ENCODE peak calls at places on chromosomes 13 and 19, in five cellular contexts. U is AG09319, F is GM12865, V is thoracic aorta, C is astrocyte of the spinal cord. K is an unnamed sample.
A peak's percentile ranks its signal among the peaks of the same experiment; 100 is the strongest.

GRCh38 chr19:3407556-3408516 is 41.5 kb downstream of the NFIC start:
- DNase-seq in U (no peak), F (no peak), V (no peak), C (peak; percentile 51), K (no peak)

GRCh38 chr13:81017525-81018152 is 676.7 kb upstream of the SPRY2 start:
- DNase-seq in U (no peak), F (peak; percentile 35), V (no peak), C (peak; percentile 59), K (peak; percentile 2)

GRCh38 chr19:48627211-48627864 is 8.0 kb downstream of the SPHK2 start:
- DNase-seq in U (no peak), F (no peak), V (no peak), C (no peak), K (no peak)

GRCh38 chr13:78022164-78022877 is 103.7 kb upstream of the EDNRB start:
- DNase-seq in U (no peak), F (peak; percentile 88), V (no peak), C (peak; percentile 48), K (no peak)

GRCh38 chr19:43765109-43765876 is 10.5 kb upstream of the SMG9 start:
- DNase-seq in U (peak; percentile 76), F (peak; percentile 97), V (peak; percentile 44), C (peak; percentile 97), K (peak; percentile 90)

GRCh38 chr19:49499030-49499670 is 2.9 kb downstream of the RPS11 start:
- DNase-seq in U (no peak), F (no peak), V (no peak), C (no peak), K (no peak)

GRCh38 chr19:10920781-10921180 is 7.7 kb downstream of the YIPF2 start:
- DNase-seq in U (no peak), F (no peak), V (no peak), C (no peak), K (no peak)

GRCh38 chr13:44719857-44720671 is 143.9 kb upstream of the TSC22D1 start:
- DNase-seq in U (peak; percentile 47), F (no peak), V (no peak), C (peak; percentile 96), K (peak; percentile 71)

GRCh38 chr19:46232029-46232428 is 2.5 kb downstream of the IGFL1 start:
- DNase-seq in U (no peak), F (no peak), V (no peak), C (no peak), K (no peak)

GRCh38 chr13:92900455-92900854 is 326.2 kb upstream of the GPC6 start:
- DNase-seq in U (no peak), F (no peak), V (no peak), C (no peak), K (no peak)

GRCh38 chr19:30565680-30566079 is 193.5 kb downstream of the ZNF536 start:
- DNase-seq in U (no peak), F (no peak), V (no peak), C (no peak), K (no peak)

GRCh38 chr13:73778242-73778864 is 355.9 kb downstream of the KLF12 start:
- DNase-seq in U (no peak), F (no peak), V (no peak), C (no peak), K (no peak)

GRCh38 chr19:695350-695949 is at the start of gene PRSS57:
- DNase-seq in U (no peak), F (no peak), V (no peak), C (no peak), K (no peak)
- TF ChIP-seq CTCF in U (no peak), F (no peak), V (no peak), C (no peak), K (no peak)

DNA sequence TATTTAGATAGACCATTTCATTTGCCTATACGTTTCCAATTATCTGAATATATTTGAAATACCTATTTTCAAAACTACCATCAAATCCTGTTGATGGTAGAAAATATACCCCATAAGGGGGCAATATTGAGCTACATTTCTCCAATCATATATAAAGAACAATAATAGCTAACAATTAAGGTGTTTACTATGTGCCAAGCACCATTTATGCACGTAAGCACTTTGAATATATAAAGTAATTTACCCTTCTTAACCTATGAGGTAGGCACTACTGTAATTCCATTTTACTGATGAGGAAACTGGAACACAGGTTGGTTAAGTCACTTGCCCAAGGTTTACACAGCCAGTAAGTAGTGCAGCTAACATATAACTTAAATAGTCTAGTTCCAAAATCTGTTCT is 79.2 kb downstream of the UBL3 start:
- DNase-seq in U (no peak), F (peak; percentile 50), V (no peak), C (peak; percentile 54), K (no peak)
- TF ChIP-seq CTCF in U (peak; percentile 24), F (peak; percentile 21), V (peak; percentile 32), C (peak; percentile 29), K (peak; percentile 5)

GRCh38 chr13:76023644-76024043 is 387.5 kb downstream of the LMO7 start:
- DNase-seq in U (no peak), F (no peak), V (no peak), C (peak; percentile 8), K (no peak)

GRCh38 chr13:76016799-76017198 is 380.7 kb downstream of the LMO7 start:
- DNase-seq in U (no peak), F (peak; percentile 52), V (no peak), C (peak; percentile 18), K (no peak)

GRCh38 chr13:76017861-76018556 is 381.9 kb downstream of the LMO7 start:
- DNase-seq in U (no peak), F (no peak), V (no peak), C (no peak), K (no peak)

GRCh38 chr13:76020421-76020955 is 384.4 kb downstream of the LMO7 start:
- DNase-seq in U (no peak), F (no peak), V (no peak), C (no peak), K (no peak)

DNA sequence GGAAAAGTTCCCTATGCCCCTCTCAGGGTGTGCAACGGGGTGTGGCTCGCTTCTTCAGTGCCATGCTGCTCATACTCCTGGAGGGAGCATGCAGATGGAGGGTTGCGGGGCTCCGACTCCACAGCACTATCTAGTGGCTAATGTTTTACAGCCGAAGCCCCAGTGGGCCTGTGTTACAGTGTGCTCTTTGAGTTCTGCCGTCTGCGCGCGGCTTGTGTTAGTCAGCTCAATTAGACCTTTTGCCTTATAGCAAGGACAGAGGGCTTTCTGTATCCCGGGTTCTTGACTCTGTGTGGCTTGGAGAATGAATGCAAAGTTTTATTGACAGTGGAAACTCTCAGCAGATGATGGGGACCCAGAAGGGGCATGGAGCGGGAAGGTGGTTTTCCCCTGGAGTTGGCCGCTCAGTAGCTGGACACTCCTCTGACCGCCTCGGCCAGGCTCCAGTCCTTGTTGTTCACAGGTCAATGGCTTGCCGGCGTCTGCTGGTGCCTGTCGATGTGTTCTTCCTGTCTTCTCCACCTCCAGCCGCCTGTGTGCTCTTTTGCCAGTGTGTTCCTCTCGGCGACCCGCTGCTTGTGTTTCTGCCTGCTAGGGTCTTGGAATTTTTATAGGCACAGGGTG is 383.4 kb downstream of the LMO7 start:
- DNase-seq in U (no peak), F (peak; percentile 9), V (no peak), C (peak; percentile 11), K (no peak)
- TF ChIP-seq CTCF in U (no peak), F (no peak), V (no peak), C (peak; percentile 50), K (peak; percentile 7)

GRCh38 chr13:101155920-101156319 is 260.4 kb downstream of the NALCN start:
- DNase-seq in U (no peak), F (no peak), V (no peak), C (no peak), K (no peak)
- TF ChIP-seq CTCF in U (peak; percentile 35), F (peak; percentile 44), V (peak; percentile 27), C (peak; percentile 61), K (peak; percentile 45)

GRCh38 chr19:42290136-42290522 is 11.8 kb upstream of the PRR19 start:
- DNase-seq in U (no peak), F (no peak), V (no peak), C (no peak), K (no peak)

GRCh38 chr19:42289556-42290041 is 12.3 kb upstream of the PRR19 start:
- DNase-seq in U (no peak), F (no peak), V (no peak), C (no peak), K (no peak)

GRCh38 chr19:42292042-42292960 is 9.6 kb upstream of the PRR19 start:
- DNase-seq in U (no peak), F (no peak), V (no peak), C (no peak), K (no peak)

GRCh38 chr19:42291437-42291815 is 10.5 kb upstream of the PRR19 start:
- DNase-seq in U (no peak), F (no peak), V (no peak), C (no peak), K (no peak)

DNA sequence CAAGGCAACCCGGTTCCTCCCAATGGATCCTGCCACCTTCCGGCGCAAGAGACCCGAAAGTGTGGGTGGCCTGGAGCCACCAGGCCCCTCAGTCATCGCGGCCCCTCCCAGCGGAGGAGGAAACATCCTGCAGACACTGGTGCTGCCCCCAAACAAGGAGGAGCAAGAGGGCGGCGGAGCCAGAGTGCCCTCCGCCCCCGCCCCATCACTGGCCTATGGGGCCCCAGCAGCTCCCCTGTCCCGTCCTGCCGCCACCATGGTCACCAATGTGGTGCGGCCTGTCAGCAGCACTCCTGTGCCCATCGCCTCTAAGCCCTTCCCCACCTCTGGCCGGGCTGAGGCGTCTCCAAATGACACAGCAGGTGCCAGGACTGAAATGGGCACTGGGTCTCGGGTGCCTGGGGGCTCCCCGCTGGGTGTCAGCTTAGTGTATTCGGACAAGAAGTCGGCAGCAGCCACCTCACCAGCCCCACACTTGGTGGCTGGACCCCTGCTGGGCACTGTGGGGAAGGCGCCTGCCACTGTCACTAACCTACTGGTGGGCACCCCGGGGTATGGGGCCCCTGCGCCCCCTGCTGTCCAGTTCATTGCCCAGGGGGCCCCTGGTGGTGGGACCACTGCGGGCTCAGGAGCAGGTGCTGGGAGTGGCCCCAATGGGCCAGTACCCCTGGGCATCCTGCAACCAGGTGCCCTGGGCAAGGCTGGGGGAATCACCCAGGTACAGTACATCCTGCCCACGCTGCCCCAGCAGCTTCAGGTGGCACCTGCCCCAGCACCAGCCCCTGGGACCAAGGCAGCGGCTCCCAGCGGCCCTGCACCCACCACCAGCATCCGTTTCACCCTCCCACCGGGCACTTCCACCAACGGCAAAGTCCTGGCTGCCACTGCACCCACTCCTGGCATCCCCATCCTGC is 11.2 kb upstream of the PRR19 start:
- DNase-seq in U (no peak), F (peak; percentile 70), V (no peak), C (no peak), K (no peak)
- TF ChIP-seq CTCF in U (peak; percentile 39), F (peak; percentile 58), V (peak; percentile 48), C (peak; percentile 54), K (peak; percentile 54)

GRCh38 chr19:55000761-55001160 is 34.6 kb downstream of the NLRP2 start:
- DNase-seq in U (no peak), F (no peak), V (no peak), C (no peak), K (no peak)

GRCh38 chr19:55005684-55006488 is 32.2 kb downstream of the GP6 start:
- DNase-seq in U (no peak), F (peak; percentile 93), V (no peak), C (peak; percentile 48), K (no peak)
- TF ChIP-seq CTCF in U (no peak), F (no peak), V (no peak), C (no peak), K (no peak)

GRCh38 chr19:40601061-40601973 is at the start of gene LTBP4:
- DNase-seq in U (no peak), F (no peak), V (no peak), C (no peak), K (no peak)
- TF ChIP-seq CTCF in U (no peak), F (no peak), V (peak; percentile 32), C (no peak), K (peak; percentile 6)

K was measured in AG09309.